ENCODE peak calls at places on chromosomes 2 and 18, in nine cellular contexts. One of them, this sample, is unnamed.

GRCh38 chr2:88709117-88709739 is 17.8 kb downstream of the RPIA start:
- DNase-seq in SHP77: no peak
- DNase-seq in NCI-H510A: no peak
- DNase-seq in NCI-H1105: no peak
- DNase-seq in NCI-H748 treated with DMSO at 0.1 percent for 48 hours: no peak
- DNase-seq in kidney tubule cell: peak; percentile 48
- DNase-seq in T follicular helper cell: no peak
- DNase-seq in HCT116: no peak
- DNase-seq in NCI-H1092 treated with DMSO at 0.1 percent for 48 hours: no peak
- DNase-seq in this sample: no peak

GRCh38 chr2:208359632-208359986 is 47.0 kb upstream of the PTH2R start:
- DNase-seq in SHP77: peak; percentile 46
- DNase-seq in NCI-H510A: peak; percentile 98
- DNase-seq in NCI-H1105: no peak
- DNase-seq in NCI-H748 treated with DMSO at 0.1 percent for 48 hours: peak; percentile 79
- DNase-seq in kidney tubule cell: no peak
- DNase-seq in T follicular helper cell: no peak
- DNase-seq in HCT116: no peak
- DNase-seq in NCI-H1092 treated with DMSO at 0.1 percent for 48 hours: no peak
- DNase-seq in this sample: no peak

GRCh38 chr2:83764447-83765005 is 694.6 kb downstream of the SUCLG1 start:
- DNase-seq in SHP77: no peak
- DNase-seq in NCI-H510A: no peak
- DNase-seq in NCI-H1105: no peak
- DNase-seq in NCI-H748 treated with DMSO at 0.1 percent for 48 hours: no peak
- DNase-seq in kidney tubule cell: no peak
- DNase-seq in T follicular helper cell: no peak
- DNase-seq in HCT116: no peak
- DNase-seq in NCI-H1092 treated with DMSO at 0.1 percent for 48 hours: no peak
- DNase-seq in this sample: no peak

GRCh38 chr2:60659026-60659425 is 97.0 kb upstream of the PAPOLG start:
- DNase-seq in SHP77: peak; percentile 17
- DNase-seq in NCI-H510A: no peak
- DNase-seq in NCI-H1105: no peak
- DNase-seq in NCI-H748 treated with DMSO at 0.1 percent for 48 hours: no peak
- DNase-seq in kidney tubule cell: no peak
- DNase-seq in T follicular helper cell: no peak
- DNase-seq in HCT116: no peak
- DNase-seq in NCI-H1092 treated with DMSO at 0.1 percent for 48 hours: no peak
- DNase-seq in this sample: no peak

GRCh38 chr2:96353032-96353561 is 17.5 kb downstream of the NCAPH start:
- DNase-seq in SHP77: peak; percentile 82
- DNase-seq in NCI-H510A: peak; percentile 81
- DNase-seq in NCI-H1105: peak; percentile 30
- DNase-seq in NCI-H748 treated with DMSO at 0.1 percent for 48 hours: peak; percentile 8
- DNase-seq in kidney tubule cell: peak; percentile 25
- DNase-seq in T follicular helper cell: no peak
- DNase-seq in HCT116: no peak
- DNase-seq in NCI-H1092 treated with DMSO at 0.1 percent for 48 hours: peak; percentile 34
- DNase-seq in this sample: no peak

GRCh38 chr2:222298311-222299150 is at the start of gene PAX3:
- DNase-seq in SHP77: no peak
- DNase-seq in NCI-H510A: no peak
- DNase-seq in NCI-H1105: no peak
- DNase-seq in NCI-H748 treated with DMSO at 0.1 percent for 48 hours: no peak
- DNase-seq in kidney tubule cell: no peak
- DNase-seq in T follicular helper cell: no peak
- DNase-seq in HCT116: no peak
- DNase-seq in NCI-H1092 treated with DMSO at 0.1 percent for 48 hours: no peak
- DNase-seq in this sample: no peak

GRCh38 chr2:69567157-69567908 is 76.2 kb downstream of the AAK1 start:
- DNase-seq in SHP77: no peak
- DNase-seq in NCI-H510A: no peak
- DNase-seq in NCI-H1105: no peak
- DNase-seq in NCI-H748 treated with DMSO at 0.1 percent for 48 hours: no peak
- DNase-seq in kidney tubule cell: peak; percentile 86
- DNase-seq in T follicular helper cell: no peak
- DNase-seq in HCT116: no peak
- DNase-seq in NCI-H1092 treated with DMSO at 0.1 percent for 48 hours: no peak
- DNase-seq in this sample: peak; percentile 25

GRCh38 chr2:53751728-53752127 is 15.9 kb upstream of the CHAC2 start:
- DNase-seq in SHP77: no peak
- DNase-seq in NCI-H510A: no peak
- DNase-seq in NCI-H1105: no peak
- DNase-seq in NCI-H748 treated with DMSO at 0.1 percent for 48 hours: no peak
- DNase-seq in kidney tubule cell: peak; percentile 64
- DNase-seq in T follicular helper cell: no peak
- DNase-seq in HCT116: no peak
- DNase-seq in NCI-H1092 treated with DMSO at 0.1 percent for 48 hours: no peak
- DNase-seq in this sample: no peak

GRCh38 chr2:128280901-128281321 is 37.8 kb downstream of the HS6ST1 start:
- DNase-seq in SHP77: peak; percentile 23
- DNase-seq in NCI-H510A: no peak
- DNase-seq in NCI-H1105: no peak
- DNase-seq in NCI-H748 treated with DMSO at 0.1 percent for 48 hours: no peak
- DNase-seq in kidney tubule cell: peak; percentile 11
- DNase-seq in T follicular helper cell: no peak
- DNase-seq in HCT116: no peak
- DNase-seq in NCI-H1092 treated with DMSO at 0.1 percent for 48 hours: no peak
- DNase-seq in this sample: no peak

GRCh38 chr2:43184339-43184895 is 42.0 kb downstream of the ZFP36L2 start:
- DNase-seq in SHP77: no peak
- DNase-seq in NCI-H510A: no peak
- DNase-seq in NCI-H1105: no peak
- DNase-seq in NCI-H748 treated with DMSO at 0.1 percent for 48 hours: no peak
- DNase-seq in kidney tubule cell: peak; percentile 99
- DNase-seq in T follicular helper cell: no peak
- DNase-seq in HCT116: peak; percentile 93
- DNase-seq in NCI-H1092 treated with DMSO at 0.1 percent for 48 hours: no peak
- DNase-seq in this sample: peak; percentile 69

GRCh38 chr2:173054466-173054865 is 21.2 kb upstream of the MAP3K20 start:
- DNase-seq in SHP77: no peak
- DNase-seq in NCI-H510A: no peak
- DNase-seq in NCI-H1105: no peak
- DNase-seq in NCI-H748 treated with DMSO at 0.1 percent for 48 hours: no peak
- DNase-seq in kidney tubule cell: peak; percentile 32
- DNase-seq in T follicular helper cell: no peak
- DNase-seq in HCT116: no peak
- DNase-seq in NCI-H1092 treated with DMSO at 0.1 percent for 48 hours: no peak
- DNase-seq in this sample: no peak

GRCh38 chr2:61763605-61764034 is 90.2 kb downstream of the FAM161A start:
- DNase-seq in SHP77: peak; percentile 83
- DNase-seq in NCI-H510A: peak; percentile 54
- DNase-seq in NCI-H1105: peak; percentile 77
- DNase-seq in NCI-H748 treated with DMSO at 0.1 percent for 48 hours: peak; percentile 75
- DNase-seq in kidney tubule cell: peak; percentile 91
- DNase-seq in T follicular helper cell: no peak
- DNase-seq in HCT116: peak; percentile 85
- DNase-seq in NCI-H1092 treated with DMSO at 0.1 percent for 48 hours: peak; percentile 83
- DNase-seq in this sample: peak; percentile 73

GRCh38 chr18:50374753-50375391 is at the start of gene SKA1:
- DNase-seq in SHP77: peak; percentile 87
- DNase-seq in NCI-H510A: peak; percentile 54
- DNase-seq in NCI-H1105: peak; percentile 94
- DNase-seq in NCI-H748 treated with DMSO at 0.1 percent for 48 hours: peak; percentile 92
- DNase-seq in kidney tubule cell: peak; percentile 96
- DNase-seq in T follicular helper cell: peak; percentile 87
- DNase-seq in HCT116: peak; percentile 89
- DNase-seq in NCI-H1092 treated with DMSO at 0.1 percent for 48 hours: peak; percentile 96
- DNase-seq in this sample: peak; percentile 93

GRCh38 chr2:229519655-229520054 is 194.7 kb downstream of the DNER start:
- DNase-seq in SHP77: no peak
- DNase-seq in NCI-H510A: no peak
- DNase-seq in NCI-H1105: no peak
- DNase-seq in NCI-H748 treated with DMSO at 0.1 percent for 48 hours: no peak
- DNase-seq in kidney tubule cell: peak; percentile 4
- DNase-seq in T follicular helper cell: no peak
- DNase-seq in HCT116: no peak
- DNase-seq in NCI-H1092 treated with DMSO at 0.1 percent for 48 hours: no peak
- DNase-seq in this sample: no peak

GRCh38 chr2:189281151-189281550 is 101.6 kb upstream of the COL5A2 start:
- DNase-seq in SHP77: no peak
- DNase-seq in NCI-H510A: no peak
- DNase-seq in NCI-H1105: no peak
- DNase-seq in NCI-H748 treated with DMSO at 0.1 percent for 48 hours: no peak
- DNase-seq in kidney tubule cell: no peak
- DNase-seq in T follicular helper cell: no peak
- DNase-seq in HCT116: no peak
- DNase-seq in NCI-H1092 treated with DMSO at 0.1 percent for 48 hours: no peak
- DNase-seq in this sample: no peak